ENCODE peak calls at places on chromosomes 11 and 22, in nine cellular contexts. V, I, L, D, G, Q, W, Z and K are unnamed samples.

GRCh38 chr22:35622132-35622913 is 5.2 kb upstream of the MB start:
- DNase-seq in Q (peak; percentile 88), G (no peak), D (no peak), I (no peak), L (no peak), W (peak; percentile 83), V (peak; percentile 88), Z (peak; percentile 38), K (peak; percentile 46)

GRCh38 chr11:128240546-128240945 is 346.8 kb downstream of the ETS1 start:
- DNase-seq in I (no peak), Q (no peak), V (no peak), Z (no peak), D (no peak), W (no peak), L (no peak), G (no peak), K (no peak)

GRCh38 chr22:37765953-37766566 is 41.7 kb upstream of the GCAT start:
- DNase-seq in G (no peak), Q (no peak), V (no peak), Z (no peak), L (no peak), D (no peak), I (no peak), W (no peak), K (no peak)

GRCh38 chr11:34757026-34757451 is 136.1 kb downstream of the EHF start:
- DNase-seq in L (no peak), G (no peak), D (no peak), Z (no peak), I (no peak), Q (no peak), V (no peak), W (peak; percentile 41), K (no peak)

GRCh38 chr11:13635290-13635689 is 33.2 kb upstream of the FAR1 start:
- DNase-seq in L (no peak), Q (no peak), V (no peak), W (no peak), G (no peak), D (no peak), Z (peak; percentile 51), I (no peak), K (no peak)

GRCh38 chr11:86574493-86575207 is 97.8 kb downstream of the ME3 start:
- DNase-seq in I (no peak), L (no peak), Q (no peak), D (no peak), G (no peak), Z (no peak), V (peak; percentile 39), W (no peak), K (no peak)

GRCh38 chr11:68213135-68213515 is at the start of gene KMT5B:
- DNase-seq in W (peak; percentile 58), G (peak; percentile 53), Z (peak; percentile 72), Q (no peak), I (no peak), V (no peak), D (no peak), L (peak; percentile 12), K (peak; percentile 59)

GRCh38 chr22:36873614-36874308 is 13.0 kb downstream of the NCF4 start:
- DNase-seq in L (peak; percentile 37), G (peak; percentile 37), I (peak; percentile 69), D (no peak), Q (no peak), V (peak; percentile 81), Z (peak; percentile 56), W (peak; percentile 57), K (peak; percentile 62)

GRCh38 chr11:2462986-2463765 is 18.4 kb downstream of the KCNQ1 start:
- DNase-seq in W (peak; percentile 87), V (peak; percentile 23), D (no peak), Z (no peak), I (no peak), L (peak; percentile 45), G (no peak), Q (peak; percentile 59), K (peak; percentile 96)

GRCh38 chr11:118917488-118918127 is 8.1 kb downstream of the BCL9L start:
- DNase-seq in Q (peak; percentile 95), I (no peak), Z (no peak), L (no peak), V (no peak), G (no peak), D (no peak), W (peak; percentile 77), K (no peak)

GRCh38 chr22:29787371-29787980 is 20.3 kb downstream of the UQCR10 start:
- DNase-seq in Q (no peak), G (no peak), D (no peak), V (no peak), L (no peak), Z (no peak), I (no peak), W (no peak), K (no peak)

GRCh38 chr11:122714021-122714420 is 58.5 kb downstream of the UBASH3B start:
- DNase-seq in Q (no peak), V (no peak), W (no peak), D (no peak), I (no peak), G (no peak), Z (no peak), L (no peak), K (no peak)

GRCh38 chr11:32451808-32452207 is 16.5 kb upstream of the WT1 start:
- DNase-seq in W (no peak), L (no peak), V (no peak), Z (no peak), D (peak; percentile 92), I (no peak), Q (no peak), G (no peak), K (no peak)

GRCh38 chr22:45551310-45552016 is 48.8 kb downstream of the FBLN1 start:
- DNase-seq in Q (peak; percentile 88), W (no peak), D (no peak), L (no peak), I (no peak), G (no peak), Z (no peak), V (no peak), K (no peak)
- TF ChIP-seq POLR2AphosphoS5 in Q (peak; percentile 55), W (no peak), D (no peak), L (no peak), I (no peak), G (no peak), Z (no peak), V (no peak), K (peak; percentile 25)

GRCh38 chr11:130209128-130209932 is 49.7 kb downstream of the ST14 start:
- DNase-seq in D (peak; percentile 84), G (peak; percentile 1), W (peak; percentile 7), V (peak; percentile 36), I (no peak), Z (no peak), Q (peak; percentile 66), L (no peak), K (peak; percentile 24)
- H3K27me3 ChIP-seq in D (no peaks in the 10 kb centered on the region), G (peaks cover 78% of the 10 kb centered on the region), W (no peaks in the 10 kb centered on the region), V (no peaks in the 10 kb centered on the region), I (no peaks in the 10 kb centered on the region), Z (no peaks in the 10 kb centered on the region), Q (no peaks in the 10 kb centered on the region), L (no peaks in the 10 kb centered on the region), K (no peaks in the 10 kb centered on the region)

GRCh38 chr11:134216816-134217215 is 7.0 kb downstream of the NCAPD3 start:
- DNase-seq in V (no peak), I (no peak), G (no peak), Q (no peak), Z (no peak), L (no peak), W (no peak), D (no peak), K (no peak)
- H3K4me3 ChIP-seq in V (no peak overlapping the region), I (no peak overlapping the region), G (no peak overlapping the region), Q (no peak overlapping the region), Z (no peak overlapping the region), L (no peak overlapping the region), W (no peak overlapping the region), D (no peak overlapping the region), K (no peak overlapping the region)

GRCh38 chr11:73310076-73310475 is 2.0 kb downstream of the ARHGEF17 start:
- DNase-seq in I (no peak), Z (no peak), D (no peak), Q (peak; percentile 81), V (no peak), W (no peak), G (no peak), L (no peak), K (no peak)

GRCh38 chr11:73308963-73309960 is 1.2 kb downstream of the ARHGEF17 start:
- DNase-seq in G (peak; percentile 35), L (peak; percentile 55), W (peak; percentile 84), I (no peak), D (no peak), Z (peak; percentile 96), V (peak; percentile 86), Q (peak; percentile 98), K (peak; percentile 91)

GRCh38 chr11:73306977-73307322 is 1.1 kb upstream of the ARHGEF17 start:
- DNase-seq in W (no peak), L (no peak), G (no peak), I (no peak), Q (no peak), D (no peak), V (no peak), Z (no peak), K (no peak)

GRCh38 chr11:73307323-73308002 is 613 bp upstream of the ARHGEF17 start:
- DNase-seq in Z (peak; percentile 99), Q (peak; percentile 99), L (peak; percentile 95), I (peak; percentile 75), G (peak; percentile 92), W (peak; percentile 97), D (peak; percentile 99), V (peak; percentile 99), K (peak; percentile 99)

GRCh38 chr11:73308003-73308962 is at the start of gene ARHGEF17:
- DNase-seq in D (no peak), Q (peak; percentile 90), L (peak; percentile 34), I (no peak), V (peak; percentile 74), G (peak; percentile 34), W (peak; percentile 72), Z (peak; percentile 88), K (peak; percentile 73)
- TF ChIP-seq POLR2AphosphoS5 in D (no peak), Q (peak; percentile 16), L (no peak), I (no peak), V (peak; percentile 4), G (no peak), W (no peak), Z (peak; percentile 70), K (no peak)

DNA sequence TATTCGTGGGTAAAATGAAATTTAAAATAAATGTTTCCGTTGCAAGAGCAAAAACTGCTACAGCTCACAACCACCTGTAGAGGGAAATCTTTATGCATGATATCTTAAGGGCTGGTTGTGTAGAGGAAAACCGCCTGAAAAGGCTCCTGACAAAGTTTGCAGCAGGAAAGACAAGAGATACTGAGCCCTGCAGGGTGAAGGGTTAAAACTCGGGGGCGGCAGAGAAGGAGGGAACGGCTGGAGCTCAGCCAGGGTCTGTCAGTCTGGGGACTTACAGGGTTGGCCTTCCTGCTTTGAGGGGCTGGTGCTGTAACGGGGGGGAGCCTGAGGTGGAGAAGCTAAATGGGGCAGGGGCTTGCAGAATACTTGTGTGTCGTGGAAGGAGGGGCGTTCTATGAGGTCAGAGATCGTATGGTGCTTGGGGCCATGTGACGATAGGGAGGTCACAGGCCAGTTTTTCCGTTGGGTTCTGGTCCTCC is 122.9 kb upstream of the HSD17B12 start:
- DNase-seq in I (no peak), V (no peak), L (no peak), D (no peak), Z (peak; percentile 67), G (no peak), Q (no peak), W (no peak), K (no peak)
- H3K27me3 ChIP-seq in I (peaks cover 12% of the 10 kb centered on the region), V (peaks cover 2% of the 10 kb centered on the region), L (peaks cover 82% of the 10 kb centered on the region), D (no peaks in the 10 kb centered on the region), Z (peaks cover 62% of the 10 kb centered on the region), G (peaks cover 27% of the 10 kb centered on the region), Q (peaks cover 33% of the 10 kb centered on the region), W (peaks cover 91% of the 10 kb centered on the region), K (no peaks in the 10 kb centered on the region)